ENCODE peak calls at places on chromosomes 7 and 10, in ten cellular contexts. X, O, N, S, G, L, W, E, J and I are unnamed samples.

GRCh38 chr7:120583835-120584586 is 273.9 kb downstream of the TSPAN12 start:
- DNase-seq in N (peak), E (no peak), O (peak), L (no peak), W (no peak), G (peak), X (peak), J (no peak), S (peak), I (peak)

GRCh38 chr10:22736134-22736533 is 21.8 kb upstream of the PIP4K2A start:
- DNase-seq in E (no peak), J (no peak), S (peak), G (no peak), L (no peak), N (no peak), W (no peak), X (peak), O (no peak), I (peak)

GRCh38 chr7:30543815-30544525 is 39.3 kb upstream of the GGCT start:
- DNase-seq in N (no peak), G (no peak), O (no peak), S (peak), X (no peak), E (no peak), W (no peak), L (no peak), J (no peak), I (peak)

GRCh38 chr7:665251-665650 is 61.2 kb upstream of the DNAAF5 start:
- DNase-seq in G (no peak), J (no peak), W (no peak), S (peak), X (no peak), L (peak), O (no peak), E (no peak), N (no peak), I (peak)

GRCh38 chr7:66699998-66700397 is 40.5 kb upstream of the RABGEF1 start:
- DNase-seq in G (no peak), S (peak), O (no peak), W (no peak), L (no peak), J (no peak), E (no peak), X (no peak), N (no peak), I (no peak)

GRCh38 chr10:83212632-83213349 is 926.5 kb upstream of the GHITM start:
- DNase-seq in S (peak), X (peak), L (no peak), W (no peak), N (no peak), G (no peak), J (no peak), E (no peak), O (no peak), I (peak)

GRCh38 chr7:134885967-134886352 is 100.3 kb upstream of the AGBL3 start:
- DNase-seq in O (no peak), E (no peak), S (peak), N (no peak), L (no peak), W (no peak), J (no peak), X (peak), G (no peak), I (peak)

GRCh38 chr7:26409636-26410035 is 118.0 kb downstream of the SNX10 start:
- DNase-seq in O (no peak), J (no peak), E (no peak), S (no peak), N (no peak), G (no peak), L (no peak), X (no peak), W (no peak), I (no peak)

GRCh38 chr10:106467506-106467905 is 697.0 kb downstream of the SORCS1 start:
- DNase-seq in N (no peak), G (no peak), E (no peak), S (no peak), L (no peak), J (no peak), O (peak), W (no peak), X (no peak), I (no peak)

GRCh38 chr7:50857804-50858203 is 75.1 kb upstream of the GRB10 start:
- DNase-seq in W (no peak), X (no peak), G (no peak), S (no peak), J (no peak), O (no peak), N (no peak), E (no peak), L (peak), I (no peak)

GRCh38 chr7:137771679-137772078 is 75.1 kb downstream of the DGKI start:
- DNase-seq in W (no peak), N (no peak), E (no peak), X (peak), L (no peak), O (no peak), G (no peak), J (no peak), S (peak), I (peak)

DNA sequence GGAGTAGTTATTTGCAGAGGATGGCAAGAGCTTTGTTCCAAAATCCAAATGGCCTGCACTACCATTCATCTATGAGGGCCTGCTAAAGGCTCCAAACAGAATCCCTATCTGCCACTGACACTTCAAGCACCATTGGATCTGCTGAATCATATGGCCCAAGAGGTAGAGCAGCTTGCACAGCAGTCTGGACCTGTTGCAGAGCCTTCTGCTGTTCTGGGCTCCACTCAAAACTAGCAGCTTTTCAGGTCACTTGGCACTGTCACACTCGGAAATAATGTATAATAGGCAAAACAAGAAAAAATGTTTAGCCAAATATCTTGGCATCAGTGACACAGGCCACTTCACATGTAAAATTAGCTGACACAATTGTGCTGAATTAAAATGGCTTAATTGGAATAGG is 1183.0 kb upstream of the LRRTM3 start:
- DNase-seq in N (no peak), S (no peak), E (no peak), O (no peak), X (no peak), W (no peak), G (no peak), J (no peak), L (no peak), I (no peak)
- H2AFZ ChIP-seq in N (no peak), S (no peak), E (no peak), O (no peak), X (no peak), W (no peak), G (no peak), J (no peak), L (no peak), I (no peak)

DNA sequence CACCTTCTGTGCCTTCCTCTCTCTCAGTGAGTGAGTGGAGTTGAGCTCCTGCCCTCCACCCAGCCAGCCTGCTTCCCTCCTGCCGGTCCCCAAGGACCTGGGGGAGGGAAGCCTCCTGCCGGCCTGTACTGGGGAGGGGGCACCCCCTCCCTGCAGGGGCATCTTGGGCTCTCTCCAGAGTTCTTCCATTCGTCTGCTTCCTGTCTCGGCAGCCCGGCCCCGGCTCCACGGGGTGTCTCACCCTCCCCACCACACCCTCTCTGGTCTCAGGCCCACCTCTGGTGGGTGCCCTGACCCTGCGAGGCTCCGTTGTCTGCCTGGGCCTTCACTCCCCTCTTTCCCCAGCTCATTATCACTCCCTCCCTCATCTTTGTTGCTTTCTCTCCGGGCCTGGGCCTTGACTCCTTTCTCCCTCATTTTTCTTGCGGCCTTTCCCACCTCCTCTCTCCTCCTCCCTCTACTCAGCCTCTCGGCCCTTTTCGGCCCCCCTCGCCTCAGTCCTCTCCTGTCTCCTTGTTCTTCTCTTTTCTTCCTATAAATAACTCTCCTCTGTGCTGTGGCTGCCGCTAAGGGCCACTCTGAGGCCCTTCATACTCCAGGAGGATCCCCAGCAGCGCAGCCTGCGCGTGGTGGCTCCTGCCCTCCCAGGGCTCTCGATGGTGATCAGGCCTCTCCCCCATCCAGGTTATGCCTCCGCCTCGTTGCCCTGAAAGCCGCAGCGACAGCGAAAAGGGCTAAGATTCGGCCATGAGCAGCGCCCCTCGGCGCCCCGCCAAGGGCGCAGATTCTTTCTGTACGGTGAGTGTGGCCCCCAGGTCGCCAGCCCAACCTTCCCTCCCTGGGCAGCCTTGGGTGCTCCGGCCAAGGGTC is 2.1 kb downstream of the SLC4A2 start:
- DNase-seq in L (peak), G (no peak), N (no peak), W (no peak), E (no peak), J (no peak), S (no peak), O (no peak), X (no peak), I (no peak)
- H3K4me3 ChIP-seq in L (peak), G (peak), N (peak), W (peak), E (no peak), J (no peak), S (peak), O (peak), X (peak), I (peak)

GRCh38 chr10:5622586-5622985 is 43.8 kb downstream of the ASB13 start:
- DNase-seq in J (no peak), G (no peak), N (no peak), E (no peak), O (no peak), W (no peak), L (no peak), X (peak), S (peak), I (no peak)
- H2AFZ ChIP-seq in J (no peak), G (no peak), N (peak), E (peak), O (peak), W (no peak), L (no peak), X (no peak), S (no peak), I (no peak)

GRCh38 chr10:15436696-15437095 is 65.6 kb upstream of the FAM171A1 start:
- DNase-seq in G (no peak), O (no peak), L (no peak), W (no peak), E (no peak), X (peak), J (no peak), N (no peak), S (peak), I (peak)

GRCh38 chr10:15442056-15442455 is 71.0 kb upstream of the FAM171A1 start:
- DNase-seq in W (no peak), X (no peak), L (no peak), O (no peak), N (no peak), G (no peak), J (no peak), S (no peak), E (no peak), I (no peak)

GRCh38 chr10:15444105-15445021 is 73.3 kb upstream of the FAM171A1 start:
- DNase-seq in G (no peak), X (no peak), O (no peak), W (no peak), L (no peak), S (no peak), N (no peak), E (no peak), J (no peak), I (no peak)

GRCh38 chr10:15440204-15440711 is 69.2 kb upstream of the FAM171A1 start:
- DNase-seq in S (no peak), O (no peak), G (no peak), E (no peak), X (no peak), L (no peak), J (no peak), N (no peak), W (no peak), I (no peak)

DNA sequence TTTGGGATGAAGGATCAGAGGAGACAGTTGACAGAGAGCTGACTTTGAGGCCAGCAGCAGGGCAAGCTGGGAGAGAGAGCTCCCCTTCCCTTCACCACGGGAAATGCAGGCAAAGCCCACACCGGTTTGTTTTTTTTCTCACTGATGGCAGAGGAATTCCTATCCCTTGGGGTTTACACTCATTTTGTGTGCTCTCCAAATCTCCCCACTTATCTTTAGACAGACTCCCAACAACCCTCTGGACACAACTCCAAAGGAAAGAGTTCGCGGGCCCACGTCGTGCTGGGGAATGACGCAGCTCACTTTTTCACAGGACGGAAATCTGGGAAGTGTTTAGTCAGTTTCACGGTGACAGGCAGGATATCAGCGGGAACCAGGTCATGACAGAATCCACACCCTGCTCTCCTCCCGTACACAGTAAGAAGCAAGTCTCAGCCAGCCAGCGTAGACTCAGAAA is 68.3 kb upstream of the FAM171A1 start:
- DNase-seq in O (peak), W (no peak), G (no peak), N (no peak), L (no peak), J (no peak), S (peak), E (no peak), X (peak), I (no peak)
- H3K4me3 ChIP-seq in O (no peak), W (no peak), G (no peak), N (no peak), L (no peak), J (peak), S (peak), E (no peak), X (peak), I (peak)

GRCh38 chr7:14902589-14902963 is at the start of gene DGKB:
- DNase-seq in E (no peak), O (peak), S (peak), W (no peak), X (no peak), L (peak), G (no peak), J (peak), N (no peak), I (peak)
- H2AFZ ChIP-seq in E (no peak), O (peak), S (no peak), W (no peak), X (peak), L (peak), G (no peak), J (peak), N (no peak), I (peak)

GRCh38 chr7:10315881-10316280 is 657.8 kb upstream of the PHF14 start:
- DNase-seq in J (no peak), E (no peak), W (no peak), X (no peak), L (no peak), O (no peak), G (no peak), N (no peak), S (no peak), I (no peak)

GRCh38 chr7:10312942-10313341 is 660.7 kb upstream of the PHF14 start:
- DNase-seq in O (no peak), J (no peak), N (no peak), L (no peak), W (no peak), S (no peak), E (no peak), G (no peak), X (no peak), I (no peak)

GRCh38 chr7:10316488-10316887 is 657.2 kb upstream of the PHF14 start:
- DNase-seq in X (no peak), G (no peak), E (no peak), N (no peak), S (no peak), J (no peak), W (no peak), O (no peak), L (no peak), I (no peak)
- H3K4me3 ChIP-seq in X (no peak), G (no peak), E (no peak), N (no peak), S (no peak), J (no peak), W (no peak), O (no peak), L (no peak), I (no peak)

DNA sequence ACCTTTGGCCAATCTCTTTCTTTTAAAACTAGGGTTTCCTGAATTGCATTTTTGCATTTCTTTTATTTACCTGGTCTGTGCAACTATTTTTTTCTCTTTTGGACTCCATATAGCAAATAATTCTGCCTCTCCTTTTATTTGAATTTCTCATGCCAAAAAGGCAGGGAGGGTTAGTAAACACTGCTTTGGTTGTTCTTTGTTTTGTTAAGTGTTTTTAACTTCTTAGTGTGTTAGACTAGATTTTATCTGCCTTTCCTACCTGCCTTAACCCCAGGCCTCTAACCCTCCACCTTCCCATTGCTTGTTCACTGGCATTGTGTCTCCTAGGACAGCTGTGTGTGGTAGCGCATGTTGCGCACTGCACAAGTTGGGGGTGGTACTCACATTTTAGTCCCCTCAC is 18.1 kb downstream of the ZMIZ1 start:
- DNase-seq in E (no peak), N (no peak), J (no peak), W (no peak), G (no peak), S (no peak), L (no peak), X (no peak), O (no peak), I (no peak)
- H2AFZ ChIP-seq in E (no peak), N (no peak), J (no peak), W (no peak), G (no peak), S (no peak), L (no peak), X (no peak), O (no peak), I (no peak)

GRCh38 chr10:132347931-132348267 is 15.9 kb downstream of the LRRC27 start:
- DNase-seq in W (no peak), X (no peak), L (no peak), O (no peak), G (no peak), E (no peak), S (no peak), J (no peak), N (no peak), I (no peak)

GRCh38 chr10:132344386-132344785 is 12.4 kb downstream of the LRRC27 start:
- DNase-seq in S (no peak), L (no peak), O (no peak), X (no peak), G (no peak), E (no peak), N (no peak), J (no peak), W (no peak), I (no peak)

GRCh38 chr10:132345345-132345744 is 13.4 kb downstream of the LRRC27 start:
- DNase-seq in J (no peak), W (no peak), N (no peak), S (no peak), O (no peak), E (no peak), L (no peak), X (no peak), G (no peak), I (no peak)

GRCh38 chr10:132347211-132347930 is 15.4 kb downstream of the LRRC27 start:
- DNase-seq in N (no peak), J (no peak), X (no peak), S (no peak), G (no peak), E (no peak), O (no peak), L (no peak), W (no peak), I (no peak)

GRCh38 chr10:132346806-132347205 is 14.8 kb downstream of the LRRC27 start:
- DNase-seq in O (no peak), E (no peak), X (no peak), W (no peak), N (no peak), S (no peak), G (no peak), L (no peak), J (no peak), I (no peak)
- H3K4me3 ChIP-seq in O (no peak), E (no peak), X (no peak), W (no peak), N (no peak), S (no peak), G (no peak), L (no peak), J (no peak), I (no peak)

DNA sequence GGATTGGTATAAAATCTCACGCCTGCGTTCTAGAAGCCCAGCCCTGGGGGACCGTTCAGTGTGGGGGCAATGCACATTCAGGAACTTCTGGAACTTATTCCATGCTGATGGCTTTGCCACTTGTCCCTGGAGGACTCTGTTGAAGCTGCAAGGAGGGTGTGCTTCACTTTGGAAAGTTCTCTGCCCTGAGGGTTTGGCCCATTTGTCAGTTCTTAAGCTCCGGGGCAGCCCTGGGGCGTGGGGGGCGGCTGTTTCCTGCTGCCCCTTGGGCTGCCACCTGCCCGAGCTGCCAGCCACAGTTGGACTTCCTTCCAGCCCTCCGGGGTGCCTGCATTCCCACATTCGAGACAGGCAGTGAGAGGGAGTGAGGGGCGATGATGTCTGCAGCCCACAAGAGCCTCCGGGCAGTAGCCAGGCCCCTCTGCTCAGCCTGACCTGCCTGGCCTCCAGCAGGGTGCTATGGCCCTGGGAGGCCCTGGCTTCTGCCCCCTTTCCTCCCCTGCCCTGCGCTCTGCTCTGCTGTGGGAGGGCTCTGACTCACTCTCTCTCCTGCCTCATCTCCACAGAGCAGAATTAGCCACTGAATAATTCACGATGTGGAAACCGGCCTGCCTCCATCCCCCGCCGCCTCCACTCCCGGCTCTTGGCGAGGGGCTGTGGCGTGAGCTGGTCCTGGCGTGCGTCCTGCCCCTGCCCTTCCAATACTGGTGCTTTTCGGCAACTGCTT is 1.9 kb downstream of the TTYH3 start:
- DNase-seq in L (no peak), X (peak), E (no peak), G (peak), N (no peak), S (peak), O (no peak), W (no peak), J (no peak), I (peak)
- H2AFZ ChIP-seq in L (no peak), X (peak), E (no peak), G (peak), N (no peak), S (no peak), O (no peak), W (no peak), J (no peak), I (no peak)